ENCODE peak calls at places on chromosome 18, in seven cellular contexts. V is OCI-LY7; F is GM12878; C is brain microvascular endothelial cell; X is CD4-positive, alpha-beta memory T cell; O is psoas muscle; A is thoracic aorta. E is an unnamed sample.

GRCh38 chr18:8952796-8953760 is 149.4 kb upstream of the NDUFV2 start:
- DNase-seq in C (peak), O (no peak), A (no peak), X (no peak), F (no peak), V (no peak), E (peak)

GRCh38 chr18:77119851-77120491 is 12.6 kb downstream of the MBP start:
- DNase-seq in X (no peak), A (no peak), C (no peak), F (no peak), O (no peak), V (peak), E (no peak)

GRCh38 chr18:30888344-30888743 is 154.2 kb downstream of the DSC3 start:
- DNase-seq in X (no peak), O (no peak), V (no peak), A (no peak), F (no peak), C (no peak), E (no peak)

GRCh38 chr18:66548747-66549146 is 55.1 kb downstream of the CDH19 start:
- DNase-seq in O (no peak), C (no peak), X (no peak), A (no peak), V (no peak), F (no peak), E (no peak)

GRCh38 chr18:34880403-34880802 is 160.8 kb upstream of the MAPRE2 start:
- DNase-seq in C (no peak), A (no peak), F (no peak), V (no peak), O (no peak), X (no peak), E (no peak)

GRCh38 chr18:38634117-38634516 is 1068.5 kb upstream of the CELF4 start:
- DNase-seq in A (no peak), F (no peak), O (no peak), C (no peak), V (no peak), X (no peak), E (no peak)

GRCh38 chr18:79940126-79940813 is 11.2 kb downstream of the SLC66A2 start:
- DNase-seq in C (no peak), A (no peak), X (no peak), F (no peak), V (no peak), O (no peak), E (no peak)

GRCh38 chr18:74115046-74115445 is 32.6 kb downstream of the FBXO15 start:
- DNase-seq in V (no peak), F (no peak), C (peak), X (no peak), A (no peak), O (no peak), E (no peak)

GRCh38 chr18:9673296-9674251 is 34.5 kb upstream of the RAB31 start:
- DNase-seq in C (peak), F (peak), V (peak), A (no peak), O (no peak), X (peak), E (peak)

GRCh38 chr18:26332991-26333390 is 106.7 kb downstream of the TAF4B start:
- DNase-seq in X (no peak), A (no peak), C (no peak), O (no peak), V (no peak), F (no peak), E (no peak)

GRCh38 chr18:26336572-26336971 is 110.3 kb downstream of the TAF4B start:
- DNase-seq in V (no peak), A (no peak), O (no peak), C (no peak), F (no peak), X (no peak), E (no peak)

GRCh38 chr18:26335139-26335933 is 109.1 kb downstream of the TAF4B start:
- DNase-seq in C (no peak), X (no peak), A (no peak), F (no peak), O (no peak), V (no peak), E (no peak)
- H3K27ac ChIP-seq in C (no peak), X (no peak), A (no peak), F (no peak), O (no peak), V (no peak), E (no peak)

GRCh38 chr18:7857562-7857961 is 290.4 kb downstream of the PTPRM start:
- DNase-seq in O (no peak), F (no peak), A (no peak), V (no peak), C (no peak), X (no peak), E (no peak)
- H3K27ac ChIP-seq in O (no peak), F (no peak), A (no peak), V (no peak), C (no peak), X (no peak), E (no peak)

GRCh38 chr18:11272516-11272915 is 123.1 kb upstream of the PIEZO2 start:
- DNase-seq in A (no peak), O (no peak), F (no peak), V (no peak), X (no peak), C (no peak), E (no peak)

GRCh38 chr18:11268691-11269686 is 119.6 kb upstream of the PIEZO2 start:
- DNase-seq in V (no peak), A (no peak), C (peak), F (no peak), O (no peak), X (no peak), E (no peak)

GRCh38 chr18:11276678-11277077 is 127.3 kb upstream of the PIEZO2 start:
- DNase-seq in X (no peak), V (no peak), C (no peak), A (no peak), F (no peak), O (no peak), E (no peak)

GRCh38 chr18:11279461-11279860 is 130.1 kb upstream of the PIEZO2 start:
- DNase-seq in C (no peak), F (no peak), V (no peak), A (no peak), O (no peak), X (no peak), E (no peak)

GRCh38 chr18:11274144-11274762 is 124.9 kb upstream of the PIEZO2 start:
- DNase-seq in X (no peak), A (no peak), O (no peak), C (no peak), F (no peak), V (no peak), E (no peak)
- H3K27ac ChIP-seq in X (no peak), A (no peak), O (no peak), C (no peak), F (no peak), V (no peak), E (no peak)

DNA sequence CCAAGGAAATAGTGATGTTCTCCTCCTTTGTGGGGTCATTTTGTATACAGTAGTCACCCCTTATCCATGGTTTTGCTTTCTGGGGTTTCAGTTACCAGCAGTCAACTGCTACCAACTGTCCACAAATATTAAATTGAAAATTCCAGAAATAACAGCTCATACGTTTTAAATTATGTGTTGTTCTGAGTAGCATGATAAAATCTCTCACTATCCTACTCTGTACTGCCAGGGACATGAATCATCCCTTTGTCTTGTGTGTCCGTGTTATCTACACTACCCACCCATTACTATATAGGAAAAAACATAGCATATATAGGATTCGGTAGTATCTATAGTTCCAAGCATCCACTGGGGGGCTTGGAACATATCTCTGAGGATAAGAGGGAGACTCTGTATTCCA is 120.9 kb upstream of the DCC start:
- DNase-seq in A (no peak), X (no peak), C (no peak), V (no peak), O (no peak), F (no peak), E (no peak)
- H3K27ac ChIP-seq in A (no peak), X (no peak), C (no peak), V (no peak), O (no peak), F (no peak), E (no peak)

DNA sequence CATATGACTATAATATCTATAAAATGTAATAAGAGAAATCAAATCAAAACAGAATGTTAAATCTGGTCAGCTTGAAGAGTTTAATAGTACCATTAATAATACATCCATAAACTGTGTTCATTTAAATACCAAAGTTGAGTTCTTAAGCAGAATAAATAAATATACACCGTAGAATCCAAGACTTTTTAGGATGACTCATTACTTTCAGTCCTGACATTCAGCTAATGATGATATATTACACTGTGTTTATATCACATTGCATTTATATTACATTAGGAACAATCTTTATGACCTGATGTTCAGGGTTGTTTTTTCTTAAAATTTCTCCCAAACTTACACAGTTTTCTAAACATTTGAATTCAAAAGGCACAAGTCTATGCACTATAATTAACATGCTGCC is 331.3 kb downstream of the SS18 start:
- DNase-seq in F (no peak), C (no peak), A (no peak), X (no peak), O (no peak), V (no peak), E (no peak)
- H3K27ac ChIP-seq in F (no peak), C (no peak), A (no peak), X (no peak), O (no peak), V (no peak), E (no peak)

DNA sequence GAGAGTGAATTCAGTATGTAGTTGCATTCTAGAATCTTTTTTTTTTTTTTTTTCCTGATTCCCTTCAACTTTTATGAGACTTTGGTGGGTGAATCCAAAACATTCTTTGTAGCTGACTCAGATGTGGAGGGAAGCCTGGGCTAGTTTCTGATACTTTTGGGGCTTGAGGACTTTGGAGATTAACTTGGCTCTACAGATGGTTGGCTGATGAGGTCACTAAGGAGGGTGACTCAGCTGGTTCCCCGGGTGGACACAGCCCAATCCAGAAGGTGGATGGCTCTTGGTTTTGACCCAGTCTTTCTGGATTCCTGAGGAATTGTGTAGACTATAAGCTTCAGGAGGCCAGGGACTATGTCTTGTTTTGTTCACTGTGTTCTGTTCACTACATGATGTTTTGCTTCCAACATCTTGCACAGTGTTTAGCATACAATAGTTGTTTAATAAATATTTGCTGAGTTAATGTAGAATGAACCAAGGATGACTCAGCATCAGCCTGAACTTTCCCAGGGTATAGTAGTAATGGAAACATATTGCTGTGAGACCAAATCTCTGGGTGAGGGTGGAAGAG is 30.5 kb downstream of the LAMA3 start:
- DNase-seq in C (peak), X (no peak), O (peak), F (no peak), A (peak), V (no peak), E (peak)
- H3K27ac ChIP-seq in C (peak), X (no peak), O (no peak), F (no peak), A (no peak), V (no peak), E (peak)

DNA sequence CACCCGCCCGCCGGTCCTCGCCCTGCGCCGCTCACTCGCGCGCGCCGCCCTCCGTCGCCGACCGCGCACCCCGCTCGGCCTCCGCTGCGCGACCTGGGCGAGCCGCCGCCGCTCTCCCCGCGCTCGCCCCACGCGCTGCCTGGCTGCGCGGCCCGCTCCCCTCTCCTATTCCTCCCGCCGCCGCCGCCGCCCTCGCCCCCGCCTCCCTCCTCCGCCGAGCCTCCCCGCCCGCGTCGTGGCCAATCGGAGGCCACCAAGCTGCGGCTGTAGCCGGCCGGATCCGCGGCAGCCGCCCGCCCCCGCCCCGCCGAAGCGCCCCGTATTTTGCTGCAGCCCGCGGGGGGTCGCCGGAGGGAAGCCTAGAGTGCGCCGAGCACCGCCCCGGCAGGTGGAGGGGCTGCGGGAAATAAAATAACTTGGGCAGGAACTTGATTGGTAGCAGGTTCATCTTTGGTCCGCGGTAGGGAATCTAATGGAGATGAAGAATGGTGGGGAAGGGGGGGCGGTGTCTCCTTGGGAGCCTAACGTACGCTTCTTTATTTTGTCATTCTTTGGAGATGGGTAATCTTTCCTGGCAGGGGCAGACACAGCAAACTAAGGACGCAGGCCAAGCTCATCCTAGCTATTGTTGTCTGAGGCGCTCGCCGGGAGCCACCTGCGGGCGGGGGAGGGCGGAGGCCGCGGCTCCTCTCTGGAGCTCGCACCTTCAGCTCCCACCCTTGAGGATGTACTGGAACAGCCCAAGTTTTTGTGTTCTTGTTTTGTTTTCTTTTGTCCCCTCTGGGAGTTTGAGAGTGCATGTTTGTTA is 1.1 kb upstream of the CDH2 start:
- DNase-seq in A (no peak), C (peak), F (no peak), O (peak), V (no peak), X (no peak), E (peak)
- H3K27ac ChIP-seq in A (peak), C (peak), F (no peak), O (no peak), V (no peak), X (no peak), E (peak)

DNA sequence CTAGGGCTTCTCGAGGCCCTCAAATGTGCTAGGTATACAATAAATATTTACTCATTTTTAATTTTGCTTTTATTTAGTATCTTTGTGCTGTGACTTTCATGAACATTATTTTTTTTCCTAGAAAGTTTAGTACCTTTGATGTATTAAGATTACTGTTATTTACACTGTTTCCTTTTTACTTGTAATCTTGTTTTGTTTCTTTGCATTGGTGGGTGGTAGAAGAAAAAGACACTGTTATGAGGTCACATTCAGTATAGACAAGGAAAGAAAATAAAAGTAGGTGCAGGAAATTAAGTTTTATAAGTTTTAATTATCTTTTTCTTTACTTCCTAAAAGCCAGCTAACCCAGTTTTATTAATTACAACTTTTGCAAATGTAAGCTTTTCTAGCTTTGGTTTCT is 23.0 kb downstream of the MALT1 start:
- DNase-seq in C (no peak), O (no peak), F (no peak), A (no peak), V (no peak), X (no peak), E (no peak)
- H3K27ac ChIP-seq in C (no peak), O (no peak), F (no peak), A (no peak), V (no peak), X (no peak), E (no peak)

GRCh38 chr18:23291456-23292205 is 156.3 kb downstream of the CABLES1 start:
- DNase-seq in A (no peak), C (peak), O (no peak), V (peak), F (no peak), X (no peak), E (peak)
- H3K27ac ChIP-seq in A (no peak), C (no peak), O (no peak), V (no peak), F (no peak), X (no peak), E (peak)